ENCODE peak calls at places on chromosomes 7 and 10, in seven cellular contexts. K is activated T-helper 9 cell treated with anti-CD3 and anti-CD28 coated beads, Interleukin-2, amount 50 U/mL, for 16 hours; I is T-helper 1 cell; Y is tibial artery; M is retinal pigment epithelial cell; E is iPS DF 19.7; D is nephron progenitor cell. R is an unnamed sample.

GRCh38 chr7:150351587-150352194 is 10.3 kb upstream of the RARRES2 start:
- DNase-seq in K (no peak), I (no peak), E (no peak), Y (peak), M (no peak), D (no peak), R (no peak)

GRCh38 chr10:32501906-32502305 is 56.0 kb downstream of the CCDC7 start:
- DNase-seq in K (no peak), M (no peak), E (peak), Y (no peak), D (peak), I (no peak), R (no peak)

GRCh38 chr7:26267631-26268166 is 24.0 kb upstream of the SNX10 start:
- DNase-seq in I (no peak), E (no peak), D (no peak), M (no peak), K (no peak), Y (no peak), R (no peak)

GRCh38 chr7:2609001-2609411 is 22.8 kb upstream of the TTYH3 start:
- DNase-seq in I (no peak), Y (no peak), D (no peak), E (peak), M (no peak), K (no peak), R (no peak)

GRCh38 chr7:20932785-20933184 is 146.1 kb upstream of the SP8 start:
- DNase-seq in I (no peak), M (no peak), E (no peak), K (no peak), D (no peak), Y (no peak), R (no peak)

GRCh38 chr7:27105161-27106122 is 3.0 kb upstream of the HOXA2 start:
- DNase-seq in K (no peak), Y (no peak), D (no peak), E (no peak), M (no peak), I (no peak), R (no peak)

GRCh38 chr7:555551-556160 is 36.0 kb upstream of the PDGFA start:
- DNase-seq in E (no peak), D (no peak), K (no peak), Y (no peak), M (no peak), I (no peak), R (no peak)

GRCh38 chr7:148905093-148905666 is 21.1 kb upstream of the EZH2 start:
- DNase-seq in Y (no peak), I (no peak), M (no peak), K (no peak), E (no peak), D (no peak), R (no peak)

GRCh38 chr7:129295015-129295423 is 70.2 kb downstream of the AHCYL2 start:
- DNase-seq in I (no peak), D (no peak), K (no peak), M (no peak), E (no peak), Y (no peak), R (no peak)

GRCh38 chr10:90417056-90417455 is 440.8 kb downstream of the HTR7 start:
- DNase-seq in K (no peak), I (no peak), M (peak), D (no peak), Y (no peak), E (no peak), R (no peak)

GRCh38 chr7:55192718-55193117 is 172.4 kb upstream of the LANCL2 start:
- DNase-seq in I (no peak), E (no peak), M (peak), K (no peak), D (no peak), Y (no peak), R (no peak)

GRCh38 chr10:20674870-20675385 is 222.2 kb downstream of the NEBL start:
- DNase-seq in Y (no peak), I (no peak), D (no peak), M (no peak), E (no peak), K (no peak), R (no peak)

GRCh38 chr7:117892821-117893220 is 19.6 kb upstream of the CTTNBP2 start:
- DNase-seq in I (no peak), M (no peak), Y (no peak), K (no peak), E (no peak), D (no peak), R (no peak)

GRCh38 chr10:15189133-15189881 is 20.8 kb upstream of the NMT2 start:
- DNase-seq in M (no peak), I (no peak), D (no peak), E (no peak), K (no peak), Y (no peak), R (no peak)

GRCh38 chr7:148884049-148884298 is at the start of gene EZH2:
- DNase-seq in M (no peak), E (no peak), Y (no peak), I (no peak), K (no peak), D (no peak), R (no peak)

GRCh38 chr7:33517191-33517590 is 387.8 kb downstream of the BBS9 start:
- DNase-seq in K (no peak), E (no peak), Y (no peak), I (no peak), D (no peak), M (no peak), R (no peak)

GRCh38 chr7:81937091-81937490 is 167.2 kb upstream of the HGF start:
- DNase-seq in E (no peak), K (no peak), D (no peak), M (peak), I (no peak), Y (no peak), R (no peak)

GRCh38 chr7:147296201-147296600 is 1179.6 kb downstream of the CNTNAP2 start:
- DNase-seq in E (no peak), M (no peak), Y (no peak), K (no peak), I (no peak), D (no peak), R (no peak)

GRCh38 chr7:151245360-151246160 is 2.9 kb downstream of the SMARCD3 start:
- DNase-seq in M (no peak), E (no peak), Y (no peak), D (peak), I (peak), K (peak), R (no peak)

GRCh38 chr7:129017933-129018538 is 36.9 kb downstream of the TNPO3 start:
- DNase-seq in K (no peak), M (no peak), Y (no peak), D (no peak), I (no peak), E (no peak), R (no peak)

GRCh38 chr10:95539560-95540284 is 21.4 kb downstream of the SORBS1 start:
- DNase-seq in Y (no peak), M (no peak), I (no peak), E (no peak), K (no peak), D (no peak), R (no peak)

GRCh38 chr10:128130051-128130450 is 3.8 kb upstream of the MKI67 start:
- DNase-seq in E (no peak), K (no peak), Y (no peak), M (peak), D (no peak), I (no peak), R (no peak)

GRCh38 chr10:4431114-4431862 is 394.7 kb upstream of the AKR1E2 start:
- DNase-seq in D (no peak), Y (no peak), E (no peak), M (peak), I (no peak), K (no peak), R (no peak)

GRCh38 chr7:158865462-158865922 is 9.1 kb downstream of the DYNC2I1 start:
- DNase-seq in M (no peak), K (no peak), E (no peak), I (no peak), Y (peak), D (peak), R (no peak)

GRCh38 chr10:119253433-119254174 is 46.2 kb downstream of the GRK5 start:
- DNase-seq in E (no peak), Y (peak), D (peak), I (no peak), K (no peak), M (peak), R (no peak)

GRCh38 chr7:87148332-87148955 is 3.8 kb upstream of the DMTF1 start:
- DNase-seq in M (no peak), I (no peak), E (no peak), K (no peak), Y (no peak), D (no peak), R (no peak)

GRCh38 chr10:29007748-29008610 is 280.9 kb upstream of the LYZL1 start:
- DNase-seq in I (no peak), K (no peak), Y (no peak), M (no peak), D (no peak), E (no peak), R (no peak)

GRCh38 chr10:120977892-120978291 is 126.7 kb downstream of the WDR11 start:
- DNase-seq in E (no peak), Y (no peak), K (no peak), I (no peak), D (no peak), M (no peak), R (no peak)

GRCh38 chr7:1466524-1467271 is 7.4 kb upstream of the MICALL2 start:
- DNase-seq in E (no peak), Y (peak), K (no peak), M (no peak), D (peak), I (no peak), R (peak)

GRCh38 chr7:83210459-83210858 is 47.8 kb upstream of the PCLO start:
- DNase-seq in M (no peak), E (no peak), I (no peak), Y (no peak), K (no peak), D (no peak), R (no peak)

GRCh38 chr10:91551856-91552255 is 81.0 kb downstream of the PPP1R3C start:
- DNase-seq in K (no peak), D (peak), E (peak), M (peak), I (no peak), Y (no peak), R (peak)

GRCh38 chr10:129583831-129584230 is 116.8 kb downstream of the MGMT start:
- DNase-seq in D (no peak), M (no peak), I (no peak), K (no peak), E (no peak), Y (no peak), R (no peak)

GRCh38 chr7:28766359-28766758 is 191.8 kb downstream of the TRIL start:
- DNase-seq in D (no peak), M (no peak), Y (no peak), I (no peak), K (no peak), E (no peak), R (no peak)

GRCh38 chr7:11831727-11832495 is at the start of gene THSD7A:
- DNase-seq in D (peak), K (no peak), I (no peak), M (no peak), Y (peak), E (no peak), R (peak)

GRCh38 chr7:105985250-105985649 is 22.2 kb downstream of the CDHR3 start:
- DNase-seq in D (no peak), M (no peak), Y (no peak), K (no peak), E (no peak), I (no peak), R (no peak)

GRCh38 chr7:2082357-2083038 is 150.2 kb downstream of the MAD1L1 start:
- DNase-seq in Y (no peak), M (peak), D (peak), E (no peak), I (no peak), K (no peak), R (no peak)

GRCh38 chr7:73899731-73900142 is 38.8 kb downstream of the TMEM270 start:
- DNase-seq in Y (peak), I (no peak), M (no peak), E (no peak), K (no peak), D (no peak), R (no peak)

GRCh38 chr10:14396441-14397048 is 65.8 kb upstream of the FRMD4A start:
- DNase-seq in E (no peak), I (no peak), K (no peak), D (no peak), Y (no peak), M (peak), R (no peak)

GRCh38 chr7:129574487-129574886 is 37.0 kb upstream of the NRF1 start:
- DNase-seq in Y (no peak), I (no peak), D (no peak), E (no peak), K (no peak), M (no peak), R (no peak)